ENCODE peak calls at places on chromosomes 6 and 20, in five cellular contexts. O is fibroblast of lung; P is right cardiac atrium; E is naive thymus-derived CD4-positive, alpha-beta T cell; Y is A549. G is an unnamed sample.

GRCh38 chr6:11968241-11968806 is 43.8 kb upstream of the HIVEP1 start:
- DNase-seq in O (no peak), P (no peak), E (no peak), Y (no peak), G (no peak)

GRCh38 chr6:96138396-96138795 is 122.6 kb downstream of the FUT9 start:
- DNase-seq in O (no peak), P (no peak), E (no peak), Y (no peak), G (no peak)

GRCh38 chr6:28880894-28881780 is 42.6 kb downstream of the TRIM27 start:
- DNase-seq in O (peak), P (peak), E (no peak), Y (peak), G (peak)

GRCh38 chr6:56827908-56828649 is 126.8 kb upstream of the BEND6 start:
- DNase-seq in O (no peak), P (no peak), E (no peak), Y (no peak), G (no peak)

GRCh38 chr6:170271771-170272314 is 19.0 kb downstream of the DLL1 start:
- DNase-seq in O (no peak), P (peak), E (peak), Y (no peak), G (peak)

GRCh38 chr6:120903836-120904235 is 430.4 kb downstream of the TBC1D32 start:
- DNase-seq in O (no peak), P (no peak), E (no peak), Y (no peak), G (no peak)

GRCh38 chr6:12233693-12234551 is 56.2 kb upstream of the EDN1 start:
- DNase-seq in O (peak), P (no peak), E (peak), Y (peak), G (peak)

GRCh38 chr6:82570083-82570482 is 206.5 kb downstream of the TPBG start:
- DNase-seq in O (no peak), P (no peak), E (no peak), Y (no peak), G (no peak)

GRCh38 chr6:165573671-165574070 is 89.4 kb downstream of the PDE10A start:
- DNase-seq in O (peak), P (peak), E (no peak), Y (peak), G (no peak)

GRCh38 chr6:24322924-24323323 is 34.9 kb downstream of the DCDC2 start:
- DNase-seq in O (no peak), P (no peak), E (no peak), Y (no peak), G (no peak)

GRCh38 chr6:38080889-38081288 is 261.4 kb downstream of the ZFAND3 start:
- DNase-seq in O (peak), P (no peak), E (no peak), Y (no peak), G (no peak)

GRCh38 chr6:159981171-159981571 is 12.3 kb downstream of the IGF2R start:
- DNase-seq in O (no peak), P (no peak), E (no peak), Y (no peak), G (no peak)

GRCh38 chr6:148807784-148808183 is 61.0 kb downstream of the UST start:
- DNase-seq in O (no peak), P (no peak), E (no peak), Y (no peak), G (no peak)

GRCh38 chr20:40993794-40994540 is 34.7 kb upstream of the TOP1 start:
- DNase-seq in O (no peak), P (no peak), E (no peak), Y (no peak), G (no peak)

GRCh38 chr20:4835244-4836177 is 113.8 kb downstream of the PRND start:
- DNase-seq in O (peak), P (peak), E (no peak), Y (no peak), G (no peak)

GRCh38 chr6:166826264-166826663 is 130.1 kb downstream of the RNASET2 start:
- DNase-seq in O (no peak), P (no peak), E (no peak), Y (no peak), G (no peak)

GRCh38 chr6:166828397-166829002 is 127.8 kb downstream of the RNASET2 start:
- DNase-seq in O (no peak), P (no peak), E (no peak), Y (no peak), G (no peak)

GRCh38 chr6:166834049-166834448 is 122.3 kb downstream of the RNASET2 start:
- DNase-seq in O (no peak), P (no peak), E (no peak), Y (no peak), G (no peak)

GRCh38 chr6:166830891-166831363 is 125.4 kb downstream of the RNASET2 start:
- DNase-seq in O (no peak), P (no peak), E (no peak), Y (no peak), G (no peak)

DNA sequence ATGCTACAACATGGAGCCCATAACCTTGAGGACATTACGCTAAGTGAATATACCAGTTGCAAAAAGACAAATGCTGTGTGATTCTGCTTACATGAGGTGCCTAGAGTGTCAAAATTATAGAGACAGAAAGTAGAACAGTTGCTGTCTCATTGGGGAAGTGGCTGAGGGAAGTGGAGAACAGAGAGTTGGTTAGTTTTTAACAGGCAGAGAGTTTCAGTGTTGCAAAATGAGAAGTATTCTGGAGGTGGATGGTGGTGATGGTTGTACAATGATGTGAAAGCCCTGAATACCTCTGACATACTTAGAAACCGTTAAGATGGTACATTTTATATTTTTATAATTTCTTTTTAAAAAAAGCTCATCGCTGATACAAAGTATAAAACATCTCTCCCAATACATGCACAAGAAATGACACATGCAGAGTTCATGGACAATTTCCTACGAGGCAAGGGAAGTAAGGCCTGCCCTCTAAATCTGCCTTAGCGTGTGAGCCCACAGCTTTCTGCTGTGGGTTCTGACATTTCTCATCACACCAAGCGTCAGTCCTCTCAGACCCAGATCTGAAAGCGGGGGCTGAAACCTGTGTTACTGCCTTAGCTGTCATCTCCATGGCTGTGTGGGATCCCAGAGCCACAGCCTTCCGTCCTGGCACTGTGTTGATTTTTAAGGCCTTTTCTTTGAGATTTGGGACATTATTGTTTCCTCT is 126.0 kb downstream of the RNASET2 start:
- DNase-seq in O (no peak), P (no peak), E (no peak), Y (no peak), G (no peak)
- H3K27ac ChIP-seq in O (no peak), P (no peak), E (no peak), Y (no peak), G (no peak)

DNA sequence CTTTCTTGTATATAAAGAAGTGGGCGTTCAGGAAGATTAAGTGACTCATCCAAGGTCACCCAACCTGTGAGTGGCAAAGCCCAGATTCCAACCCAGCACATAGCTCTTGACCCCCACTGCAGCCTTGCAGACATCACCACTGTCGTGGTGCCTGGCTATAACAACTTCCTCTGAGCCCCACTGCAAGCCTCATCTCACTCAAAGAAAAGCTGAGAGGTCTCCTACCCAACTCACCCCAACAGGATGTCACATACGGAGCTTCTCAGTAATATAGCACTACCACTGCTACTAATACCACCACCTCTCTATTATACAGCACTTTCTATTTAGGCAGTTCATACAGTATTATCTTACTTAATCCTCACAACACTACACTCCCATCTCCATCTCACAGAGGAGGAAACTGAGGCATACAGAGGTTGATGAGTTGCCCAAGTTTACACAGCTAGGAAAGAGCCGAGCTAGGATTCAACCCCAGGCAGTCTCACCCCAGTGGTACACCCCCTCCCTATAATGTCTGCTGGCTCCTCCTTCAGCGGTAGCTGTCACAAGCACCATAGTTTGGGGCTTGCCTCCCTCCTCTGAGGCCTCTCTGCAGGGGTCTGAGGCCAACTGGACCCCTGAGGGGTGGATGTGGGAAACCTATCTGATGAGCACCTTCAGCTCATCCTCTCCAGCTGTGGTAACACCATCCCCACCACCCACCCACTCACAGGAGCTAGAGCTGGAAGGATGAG is 19.5 kb downstream of the TFEB start:
- DNase-seq in O (no peak), P (no peak), E (no peak), Y (no peak), G (no peak)
- H3K27ac ChIP-seq in O (no peak), P (peak), E (no peak), Y (peak), G (no peak)

DNA sequence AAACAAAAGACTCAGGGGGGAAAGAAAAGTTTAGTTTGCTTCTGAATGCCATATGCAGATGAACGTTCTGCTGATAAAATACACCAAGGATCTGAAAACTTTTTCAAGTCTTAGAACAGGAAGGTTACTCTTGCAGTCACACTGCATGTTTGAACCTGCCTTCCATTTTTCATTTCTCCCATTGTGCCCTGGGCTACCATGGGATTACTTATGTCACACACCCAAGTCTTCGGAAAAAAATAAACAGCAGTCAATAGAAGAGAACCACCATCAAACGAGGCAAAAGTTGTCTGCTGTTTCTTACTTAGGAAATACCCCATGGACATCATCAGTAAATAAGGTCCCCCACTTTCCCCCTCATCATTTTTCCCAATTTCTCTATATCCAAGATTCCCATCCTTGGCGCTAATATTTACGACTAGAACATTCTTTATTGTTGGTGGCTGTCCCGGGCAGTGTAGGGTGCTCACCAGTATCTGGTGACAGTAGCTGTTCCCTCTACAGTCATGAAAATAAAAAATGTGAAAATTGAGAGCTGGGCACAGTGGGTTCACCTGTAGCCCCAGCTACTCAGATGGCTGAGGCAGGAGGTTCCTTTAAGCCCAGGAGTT is 202.5 kb downstream of the BCAS1 start:
- DNase-seq in O (no peak), P (no peak), E (no peak), Y (no peak), G (no peak)
- H3K27ac ChIP-seq in O (no peak), P (no peak), E (peak), Y (peak), G (no peak)

GRCh38 chr6:67129780-67130179 is 1422.8 kb upstream of the EYS start:
- DNase-seq in O (no peak), P (no peak), E (no peak), Y (no peak), G (no peak)
- H3K27ac ChIP-seq in O (no peak), P (no peak), E (no peak), Y (no peak), G (no peak)

GRCh38 chr20:31568773-31569162 is 36.3 kb upstream of the ID1 start:
- DNase-seq in O (no peak), P (peak), E (no peak), Y (no peak), G (no peak)
- H3K27ac ChIP-seq in O (no peak), P (peak), E (no peak), Y (peak), G (no peak)

GRCh38 chr20:38485041-38485440 is 12.4 kb downstream of the RALGAPB start:
- DNase-seq in O (no peak), P (no peak), E (no peak), Y (no peak), G (no peak)
- H3K27ac ChIP-seq in O (no peak), P (no peak), E (no peak), Y (no peak), G (no peak)

GRCh38 chr6:2503816-2504494 is 246.8 kb downstream of the MYLK4 start:
- DNase-seq in O (peak), P (no peak), E (no peak), Y (peak), G (no peak)
- H3K27ac ChIP-seq in O (no peak), P (no peak), E (no peak), Y (peak), G (no peak)

GRCh38 chr6:36067374-36068011 is 39.9 kb downstream of the MAPK14 start:
- DNase-seq in O (no peak), P (no peak), E (no peak), Y (no peak), G (no peak)

GRCh38 chr6:36064770-36065396 is 37.3 kb downstream of the MAPK14 start:
- DNase-seq in O (no peak), P (no peak), E (no peak), Y (no peak), G (no peak)

GRCh38 chr6:36068012-36068392 is 40.4 kb downstream of the MAPK14 start:
- DNase-seq in O (no peak), P (no peak), E (no peak), Y (no peak), G (no peak)

GRCh38 chr6:36068603-36069002 is 41.0 kb downstream of the MAPK14 start:
- DNase-seq in O (no peak), P (peak), E (no peak), Y (no peak), G (no peak)

DNA sequence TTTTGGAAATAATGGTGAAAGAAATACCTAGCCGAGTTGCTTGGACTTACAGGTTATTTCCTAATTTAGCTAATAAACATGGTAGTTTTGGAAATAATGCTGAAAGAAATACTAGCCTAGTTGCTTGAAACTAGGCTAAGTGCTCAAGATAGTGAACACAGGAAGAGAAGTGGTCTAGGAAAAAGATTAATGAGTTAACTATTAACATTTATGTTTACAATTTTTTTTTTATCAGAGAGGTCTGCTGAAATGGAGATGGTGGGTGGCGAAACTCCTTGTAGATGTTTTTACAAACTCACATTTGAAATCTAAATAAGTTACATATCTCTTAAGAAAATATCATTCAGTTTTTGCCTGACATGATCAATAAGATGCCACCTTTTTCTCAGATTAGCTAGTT is 39.2 kb downstream of the MAPK14 start:
- DNase-seq in O (no peak), P (no peak), E (no peak), Y (no peak), G (no peak)
- H3K27ac ChIP-seq in O (no peak), P (no peak), E (no peak), Y (peak), G (no peak)

DNA sequence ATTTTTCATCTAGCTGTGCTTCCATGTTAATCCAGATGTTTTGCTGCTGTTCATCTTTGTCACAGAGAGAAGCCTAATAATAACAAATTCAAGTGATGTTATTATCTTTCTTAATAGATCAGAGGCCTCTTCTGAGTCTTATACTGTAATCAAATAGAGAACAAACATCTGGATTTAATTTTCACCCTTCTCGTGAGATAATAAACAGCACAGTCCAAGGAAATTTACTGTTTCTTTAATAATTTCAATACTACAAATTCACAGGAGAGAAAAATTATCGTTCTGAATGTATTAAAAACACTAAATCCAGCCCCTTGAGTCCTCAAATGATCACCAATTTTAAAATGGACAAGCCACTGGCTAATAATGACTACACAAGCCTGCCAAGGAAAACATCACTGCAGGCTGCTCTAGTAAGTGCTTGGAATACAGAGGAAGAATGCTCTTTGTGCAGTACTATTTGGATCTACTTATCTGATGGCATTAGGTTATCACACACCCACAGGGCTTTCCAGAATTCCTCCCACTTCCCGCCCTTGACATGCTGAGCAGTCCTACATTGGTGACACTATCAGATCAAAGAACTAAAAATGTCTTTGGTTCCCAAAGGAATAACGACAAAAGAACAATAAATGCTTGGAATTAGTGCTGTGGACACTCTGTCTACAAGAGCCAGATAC is 38.2 kb downstream of the SYNE1 start:
- DNase-seq in O (no peak), P (no peak), E (no peak), Y (no peak), G (no peak)
- H3K27ac ChIP-seq in O (no peak), P (no peak), E (no peak), Y (no peak), G (no peak)

DNA sequence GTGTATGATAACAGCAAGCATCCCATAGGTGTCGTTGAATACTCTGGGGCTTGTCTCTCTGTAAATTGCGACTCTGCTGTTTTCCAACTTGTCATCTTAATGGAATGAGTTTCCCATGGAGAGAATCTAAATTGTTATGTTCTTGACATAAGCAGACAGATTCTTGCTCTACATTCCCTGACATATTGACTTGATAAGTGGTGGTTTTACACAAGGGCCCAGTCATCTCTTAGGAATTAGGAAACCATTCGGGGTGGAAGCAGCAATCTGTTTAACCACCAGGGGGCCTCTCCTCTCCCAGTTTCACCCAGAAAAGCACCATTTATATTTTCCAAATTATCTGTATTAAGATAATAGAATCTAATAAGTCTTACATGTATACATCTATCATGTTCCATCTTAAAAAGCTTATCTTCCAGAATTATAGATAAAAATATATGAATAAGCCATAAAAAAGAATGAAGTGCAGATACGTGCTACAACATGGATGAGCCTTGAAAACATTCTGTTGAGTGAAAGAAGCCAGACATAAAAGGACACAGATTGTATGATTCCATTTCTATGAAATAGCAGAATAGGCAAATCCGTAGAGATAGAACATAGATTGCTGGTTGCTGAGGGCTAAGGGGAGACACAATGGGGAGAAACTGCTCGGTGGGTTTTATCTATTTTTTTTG is 23.1 kb upstream of the MROH8 start:
- DNase-seq in O (peak), P (no peak), E (no peak), Y (peak), G (no peak)
- H3K27ac ChIP-seq in O (peak), P (no peak), E (no peak), Y (no peak), G (no peak)

G was measured in CD8-positive, alpha-beta memory T cell.